ENCODE peak calls at places on chromosomes 16 and 17, in four cellular contexts. V is iPS DF 6.9, A is lower lobe of right lung, D is esophagus squamous epithelium. T is an unnamed sample. For H3K36me3 and H3K4me1, the result is how much of the 10 kb centered on the place peaks cover.

GRCh38 chr17:62627904-62628603 is 584 bp downstream of the MRC2 start:
- DNase-seq in V (no peak), A (peak), D (no peak), T (no peak)

GRCh38 chr17:6666077-6666521 is 14.5 kb downstream of the C17orf100 start:
- DNase-seq in V (peak), A (peak), D (no peak), T (peak)

GRCh38 chr17:4897785-4898184 is 1.6 kb upstream of the C17orf107 start:
- DNase-seq in V (no peak), A (no peak), D (no peak), T (no peak)

GRCh38 chr17:78728495-78728894 is 53.6 kb downstream of the CYTH1 start:
- DNase-seq in V (no peak), A (no peak), D (no peak), T (no peak)

GRCh38 chr17:67528751-67529436 is 151.8 kb downstream of the PITPNC1 start:
- DNase-seq in V (no peak), A (peak), D (no peak), T (peak)

GRCh38 chr17:4097165-4097960 is 45.5 kb downstream of the ZZEF1 start:
- DNase-seq in V (no peak), A (no peak), D (no peak), T (no peak)

GRCh38 chr16:53756329-53756996 is 52.5 kb downstream of the FTO start:
- DNase-seq in V (no peak), A (no peak), D (no peak), T (no peak)

GRCh38 chr17:40153603-40154238 is 13.4 kb downstream of the CASC3 start:
- DNase-seq in V (no peak), A (no peak), D (no peak), T (no peak)

GRCh38 chr17:27455914-27456680 is at the start of gene KSR1:
- DNase-seq in V (no peak), A (peak), D (peak), T (no peak)

GRCh38 chr16:82782715-82783251 is 156.0 kb downstream of the CDH13 start:
- DNase-seq in V (no peak), A (no peak), D (no peak), T (no peak)

GRCh38 chr16:27444015-27444414 is 42.0 kb downstream of the IL21R start:
- DNase-seq in V (no peak), A (no peak), D (no peak), T (no peak)
- H3K36me3 ChIP-seq in V (under half), A (under half), D (under half), T (under half)

GRCh38 chr16:88346680-88347505 is 35.9 kb upstream of the ZNF469 start:
- DNase-seq in V (no peak), A (peak), D (no peak), T (no peak)
- H3K27ac ChIP-seq in V (no peak), A (no peak), D (no peak), T (peak)

GRCh38 chr17:42460371-42460770 is 1.7 kb downstream of the ATP6V0A1 start:
- DNase-seq in V (no peak), A (no peak), D (no peak), T (no peak)

GRCh38 chr17:42457107-42457787 is 1.4 kb upstream of the ATP6V0A1 start:
- DNase-seq in V (no peak), A (no peak), D (no peak), T (no peak)

GRCh38 chr17:42459983-42460300 is 1.3 kb downstream of the ATP6V0A1 start:
- DNase-seq in V (no peak), A (no peak), D (no peak), T (no peak)

GRCh38 chr17:42459256-42459982 is 741 bp downstream of the ATP6V0A1 start:
- DNase-seq in V (no peak), A (peak), D (no peak), T (no peak)

GRCh38 chr17:42458497-42459255 is at the start of gene ATP6V0A1:
- DNase-seq in V (peak), A (peak), D (peak), T (no peak)
- H3K4me1 ChIP-seq in V (under half), A (half or more), D (half or more), T (under half)

GRCh38 chr16:30665830-30666190 is 7.6 kb downstream of the FBRS start:
- DNase-seq in V (no peak), A (no peak), D (no peak), T (no peak)
- H3K36me3 ChIP-seq in V (under half), A (half or more), D (half or more), T (half or more)

T was measured in vagina.